ENCODE peak calls at places on chromosomes 13 and 19, in nine cellular contexts. X is epithelial cell of esophagus, B is HFF-Myc, O is Calu3, A is GM23338, U is fibroblast of pulmonary artery, Z is astrocyte of the spinal cord, I is ovary, H is foreskin fibroblast. J is an unnamed sample.

GRCh38 chr13:27170221-27170520 is 1.4 kb downstream of the USP12 start:
- DNase-seq in X (peak; percentile 66), B (no peak), O (no peak), A (no peak), U (peak; percentile 65), Z (no peak), I (no peak), H (peak; percentile 59), J (no peak)

GRCh38 chr13:30443957-30444404 is 21.7 kb downstream of the UBE2L5 start:
- DNase-seq in X (no peak), B (no peak), O (no peak), A (no peak), U (no peak), Z (no peak), I (no peak), H (no peak), J (no peak)

GRCh38 chr13:78604782-78605611 is 1.6 kb upstream of the POU4F1 start:
- DNase-seq in X (peak; percentile 62), B (no peak), O (no peak), A (peak; percentile 79), U (no peak), Z (no peak), I (no peak), H (no peak), J (no peak)

GRCh38 chr13:23447927-23448326 is 14.4 kb upstream of the SACS start:
- DNase-seq in X (peak; percentile 21), B (no peak), O (no peak), A (no peak), U (peak; percentile 81), Z (no peak), I (no peak), H (peak; percentile 80), J (no peak)

GRCh38 chr13:85166891-85167290 is 632.3 kb downstream of the SLITRK6 start:
- DNase-seq in X (no peak), B (no peak), O (no peak), A (no peak), U (no peak), Z (no peak), I (no peak), H (no peak), J (no peak)

GRCh38 chr13:53382008-53382407 is 353.4 kb downstream of the OLFM4 start:
- DNase-seq in X (no peak), B (no peak), O (no peak), A (peak; percentile 69), U (no peak), Z (no peak), I (no peak), H (no peak), J (no peak)

GRCh38 chr19:6971366-6971765 is 49.9 kb downstream of the MBD3L2B start:
- DNase-seq in X (no peak), B (no peak), O (no peak), A (no peak), U (no peak), Z (no peak), I (no peak), H (no peak), J (no peak)

GRCh38 chr13:24899601-24900000 is 135.6 kb downstream of the RNF17 start:
- DNase-seq in X (no peak), B (no peak), O (no peak), A (no peak), U (no peak), Z (peak; percentile 51), I (no peak), H (no peak), J (no peak)

GRCh38 chr19:33796164-33797100 is at the start of gene KCTD15:
- DNase-seq in X (peak; percentile 57), B (no peak), O (peak; percentile 54), A (peak; percentile 64), U (peak; percentile 58), Z (peak; percentile 63), I (peak; percentile 73), H (no peak), J (peak; percentile 43)

GRCh38 chr13:25920277-25920676 is 131.5 kb downstream of the SHISA2 start:
- DNase-seq in X (no peak), B (no peak), O (no peak), A (no peak), U (no peak), Z (no peak), I (no peak), H (no peak), J (no peak)

GRCh38 chr13:26500618-26501320 is 56.7 kb upstream of the WASF3 start:
- DNase-seq in X (no peak), B (no peak), O (no peak), A (no peak), U (no peak), Z (no peak), I (no peak), H (no peak), J (no peak)

GRCh38 chr13:112849500-112849899 is 119.5 kb upstream of the MCF2L start:
- DNase-seq in X (no peak), B (no peak), O (peak; percentile 16), A (no peak), U (no peak), Z (peak; percentile 16), I (no peak), H (no peak), J (no peak)

GRCh38 chr13:106101201-106101600 is 434.3 kb downstream of the EFNB2 start:
- DNase-seq in X (no peak), B (no peak), O (no peak), A (no peak), U (no peak), Z (no peak), I (no peak), H (no peak), J (no peak)

GRCh38 chr13:41546372-41547252 is 89.3 kb downstream of the RGCC start:
- DNase-seq in X (peak; percentile 88), B (no peak), O (no peak), A (no peak), U (peak; percentile 24), Z (peak; percentile 88), I (no peak), H (peak; percentile 78), J (no peak)

GRCh38 chr19:2164020-2164988 is 571 bp downstream of the DOT1L start:
- DNase-seq in X (peak; percentile 29), B (no peak), O (peak; percentile 31), A (peak; percentile 57), U (no peak), Z (no peak), I (no peak), H (no peak), J (peak; percentile 37)

GRCh38 chr19:33430674-33431277 is 57.3 kb downstream of the CEBPG start:
- DNase-seq in X (peak; percentile 68), B (peak; percentile 36), O (peak; percentile 86), A (peak; percentile 79), U (peak; percentile 75), Z (peak; percentile 62), I (peak; percentile 50), H (peak; percentile 56), J (peak; percentile 69)

GRCh38 chr19:1474011-1474764 is 4.8 kb downstream of the C19orf25 start:
- DNase-seq in X (no peak), B (no peak), O (no peak), A (no peak), U (no peak), Z (peak; percentile 22), I (no peak), H (no peak), J (no peak)

GRCh38 chr19:53639471-53639870 is 7.7 kb downstream of the DPRX start:
- DNase-seq in X (no peak), B (no peak), O (no peak), A (no peak), U (no peak), Z (no peak), I (no peak), H (no peak), J (no peak)

GRCh38 chr13:31436478-31436877 is 236.7 kb downstream of the B3GLCT start:
- DNase-seq in X (no peak), B (no peak), O (no peak), A (no peak), U (no peak), Z (no peak), I (no peak), H (no peak), J (no peak)

GRCh38 chr13:43908156-43909126 is 28.7 kb downstream of the LACC1 start:
- DNase-seq in X (peak; percentile 58), B (peak; percentile 29), O (peak; percentile 8), A (peak; percentile 60), U (peak; percentile 74), Z (peak; percentile 90), I (no peak), H (peak; percentile 18), J (no peak)
- TF ChIP-seq CTCF in X (peak; percentile 44), B (peak; percentile 21), O (peak; percentile 44), A (peak; percentile 74), U (peak; percentile 44), Z (peak; percentile 22), I (no peak), H (peak; percentile 27), J (peak; percentile 75)

GRCh38 chr13:33761744-33762143 is 56.2 kb upstream of the RFC3 start:
- DNase-seq in X (peak; percentile 8), B (no peak), O (no peak), A (peak; percentile 43), U (no peak), Z (peak; percentile 52), I (no peak), H (peak; percentile 7), J (no peak)

GRCh38 chr13:33767140-33767539 is 50.8 kb upstream of the RFC3 start:
- DNase-seq in X (no peak), B (no peak), O (no peak), A (no peak), U (no peak), Z (no peak), I (no peak), H (no peak), J (no peak)

GRCh38 chr13:33766724-33767123 is 51.2 kb upstream of the RFC3 start:
- DNase-seq in X (no peak), B (no peak), O (no peak), A (no peak), U (no peak), Z (no peak), I (no peak), H (no peak), J (no peak)

GRCh38 chr13:33764716-33765115 is 53.2 kb upstream of the RFC3 start:
- DNase-seq in X (peak; percentile 81), B (no peak), O (no peak), A (no peak), U (no peak), Z (no peak), I (no peak), H (no peak), J (no peak)

GRCh38 chr13:33763021-33763420 is 54.9 kb upstream of the RFC3 start:
- DNase-seq in X (no peak), B (no peak), O (no peak), A (no peak), U (peak; percentile 45), Z (peak; percentile 46), I (no peak), H (no peak), J (no peak)
- TF ChIP-seq CTCF in X (no peak), B (no peak), O (no peak), A (no peak), U (no peak), Z (no peak), I (no peak), H (no peak), J (no peak)

GRCh38 chr19:4297901-4298771 is 4.1 kb downstream of the TMIGD2 start:
- DNase-seq in X (peak; percentile 39), B (no peak), O (no peak), A (peak; percentile 61), U (no peak), Z (no peak), I (no peak), H (no peak), J (no peak)
- TF ChIP-seq CTCF in X (no peak), B (no peak), O (no peak), A (peak; percentile 20), U (no peak), Z (no peak), I (no peak), H (no peak), J (no peak)

GRCh38 chr13:39600766-39601165 is 2.2 kb downstream of the LHFPL6 start:
- DNase-seq in X (no peak), B (no peak), O (no peak), A (peak; percentile 70), U (peak; percentile 12), Z (peak; percentile 47), I (no peak), H (peak; percentile 37), J (no peak)
- TF ChIP-seq CTCF in X (no peak), B (peak; percentile 29), O (no peak), A (peak; percentile 52), U (peak; percentile 11), Z (peak; percentile 48), I (no peak), H (peak; percentile 30), J (no peak)